ENCODE peak calls at places on chromosomes 16 and 17, in nine cellular contexts. F is H1, K is endothelial cell of umbilical vein, H is HCT116, M is WTC11, Y is GM12878, Z is K562, C is SK-N-SH, P is A549. J is an unnamed sample.
A peak's percentile ranks its signal among the peaks of the same experiment; 100 is the strongest.

GRCh38 chr17:19238167-19238505 is 970 bp downstream of the EPN2 start:
- DNase-seq in C (peak; percentile 64), Z (no peak), H (no peak), M (peak; percentile 38), P (peak; percentile 31), K (peak; percentile 27), Y (no peak), F (peak; percentile 60), J (no peak)

GRCh38 chr16:8644513-8645140 is 23.1 kb downstream of the METTL22 start:
- DNase-seq in F (no peak), M (no peak), C (no peak), K (no peak), H (no peak), P (no peak), Y (no peak), Z (no peak), J (peak; percentile 97)

GRCh38 chr16:8751481-8752311 is 45.7 kb downstream of the TMEM186 start:
- DNase-seq in F (no peak), H (peak; percentile 12), C (no peak), Z (no peak), K (peak; percentile 13), Y (no peak), P (peak; percentile 39), M (no peak), J (no peak)

GRCh38 chr17:29760771-29761682 is 138.3 kb upstream of the CORO6 start:
- DNase-seq in Z (no peak), F (peak; percentile 82), Y (peak; percentile 55), P (peak; percentile 88), K (peak; percentile 89), M (peak; percentile 77), H (no peak), C (peak; percentile 96), J (peak; percentile 93)

GRCh38 chr17:73192219-73192893 is 499 bp upstream of the COG1 start:
- DNase-seq in C (peak; percentile 92), Y (no peak), P (peak; percentile 92), M (peak; percentile 67), F (peak; percentile 77), H (peak; percentile 75), Z (peak; percentile 80), K (peak; percentile 71), J (peak; percentile 80)

GRCh38 chr16:85659805-85660511 is 28.8 kb downstream of the GINS2 start:
- DNase-seq in Y (no peak), K (peak; percentile 70), H (peak; percentile 34), C (peak; percentile 93), M (peak; percentile 90), P (peak; percentile 58), F (peak; percentile 98), Z (peak; percentile 75), J (peak; percentile 80)

GRCh38 chr16:85391175-85391707 is 221.9 kb upstream of the GSE1 start:
- DNase-seq in P (no peak), H (no peak), Z (no peak), M (peak; percentile 3), F (peak; percentile 33), K (no peak), Y (no peak), C (no peak), J (no peak)

GRCh38 chr16:88772871-88773811 is 11.9 kb downstream of the PIEZO1 start:
- DNase-seq in P (no peak), K (no peak), M (no peak), C (no peak), F (no peak), Z (peak; percentile 84), Y (no peak), H (no peak), J (no peak)

GRCh38 chr16:50559342-50559741 is 11.1 kb downstream of the NKD1 start:
- DNase-seq in Z (no peak), P (no peak), C (no peak), H (no peak), K (no peak), F (no peak), M (no peak), Y (no peak), J (no peak)

GRCh38 chr16:70250748-70251650 is 741 bp downstream of the EXOSC6 start:
- DNase-seq in H (no peak), K (peak; percentile 72), Y (no peak), P (peak; percentile 61), M (peak; percentile 57), F (peak; percentile 71), Z (peak; percentile 73), C (peak; percentile 76), J (peak; percentile 79)

GRCh38 chr16:30092373-30093010 is 768 bp upstream of the TBX6 start:
- DNase-seq in C (peak; percentile 94), P (peak; percentile 85), Z (peak; percentile 92), H (peak; percentile 56), K (peak; percentile 94), Y (peak; percentile 93), F (peak; percentile 92), M (peak; percentile 86), J (peak; percentile 97)

GRCh38 chr17:17495448-17496188 is 577 bp downstream of the RASD1 start:
- DNase-seq in H (no peak), C (no peak), P (no peak), Z (no peak), M (peak; percentile 53), Y (no peak), F (peak; percentile 67), K (peak; percentile 64), J (no peak)

GRCh38 chr17:19311421-19312215 is 50.9 kb downstream of the B9D1 start:
- DNase-seq in H (no peak), P (no peak), M (no peak), Z (no peak), Y (no peak), C (no peak), F (no peak), K (peak; percentile 79), J (peak; percentile 74)

GRCh38 chr16:68517606-68518161 is 21.4 kb upstream of the ZFP90 start:
- DNase-seq in Z (no peak), M (no peak), Y (no peak), F (no peak), H (no peak), K (no peak), C (no peak), P (no peak), J (peak; percentile 63)

GRCh38 chr16:86549893-86550190 is 5.2 kb downstream of the MTHFSD start:
- DNase-seq in K (no peak), C (no peak), M (no peak), F (no peak), P (no peak), Z (no peak), H (no peak), Y (no peak), J (no peak)

GRCh38 chr17:18194394-18194793 is 10.8 kb downstream of the ALKBH5 start:
- DNase-seq in H (no peak), C (no peak), M (no peak), Y (no peak), F (no peak), P (no peak), K (no peak), Z (no peak), J (no peak)

GRCh38 chr16:23640669-23640958 is 496 bp downstream of the PALB2 start:
- DNase-seq in Z (peak; percentile 41), M (no peak), F (no peak), Y (no peak), H (no peak), P (no peak), K (no peak), C (peak; percentile 41), J (no peak)

DNA sequence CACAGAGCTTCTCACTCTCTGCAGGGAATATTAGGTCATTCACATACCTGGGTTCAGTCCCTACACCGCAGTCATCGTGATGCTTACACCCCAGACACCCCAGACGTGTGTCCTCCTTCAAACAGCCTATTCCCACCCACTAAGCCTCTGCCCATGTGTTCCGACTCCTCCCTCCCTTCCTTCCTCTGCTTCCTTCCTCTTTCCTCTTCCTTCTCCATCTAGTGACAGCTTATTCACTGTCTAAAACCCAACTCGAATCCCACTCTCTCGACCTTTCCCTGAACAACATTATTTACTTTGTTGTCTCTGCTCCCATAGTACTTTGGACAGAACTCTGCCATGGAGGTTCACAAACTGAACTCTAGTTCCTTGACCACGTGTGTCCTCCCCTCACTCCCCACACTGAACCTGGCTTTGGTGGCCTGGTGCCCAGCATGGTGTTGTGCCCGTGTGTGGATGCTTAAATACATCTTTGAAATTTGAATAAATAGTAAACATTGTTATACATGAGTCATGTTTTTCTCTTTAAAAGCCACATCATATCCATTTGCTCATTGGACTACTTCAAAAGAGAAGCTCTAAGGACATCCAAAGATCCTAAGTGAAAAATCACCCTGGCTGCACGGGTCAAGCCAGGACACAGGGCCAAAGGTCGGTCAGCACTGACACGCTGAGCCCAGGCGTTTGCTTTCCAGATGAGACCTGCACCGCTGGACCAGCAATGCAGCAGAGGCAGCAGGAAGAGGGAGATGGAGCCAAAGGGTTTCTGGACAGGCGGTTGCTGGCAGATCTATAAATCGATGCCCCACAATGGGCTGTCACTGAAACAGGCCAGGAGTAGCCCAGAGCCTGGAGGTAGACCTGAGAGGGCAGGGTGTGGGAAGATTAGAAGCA is 14.1 kb upstream of the G6PC1 start:
- DNase-seq in K (no peak), H (no peak), Z (no peak), P (no peak), Y (no peak), M (no peak), F (no peak), C (no peak), J (no peak)
- TF ChIP-seq MAX in K (no peak), H (no peak), Z (no peak), P (no peak), Y (no peak), M (no peak), F (no peak), C (no peak), J (no peak)

DNA sequence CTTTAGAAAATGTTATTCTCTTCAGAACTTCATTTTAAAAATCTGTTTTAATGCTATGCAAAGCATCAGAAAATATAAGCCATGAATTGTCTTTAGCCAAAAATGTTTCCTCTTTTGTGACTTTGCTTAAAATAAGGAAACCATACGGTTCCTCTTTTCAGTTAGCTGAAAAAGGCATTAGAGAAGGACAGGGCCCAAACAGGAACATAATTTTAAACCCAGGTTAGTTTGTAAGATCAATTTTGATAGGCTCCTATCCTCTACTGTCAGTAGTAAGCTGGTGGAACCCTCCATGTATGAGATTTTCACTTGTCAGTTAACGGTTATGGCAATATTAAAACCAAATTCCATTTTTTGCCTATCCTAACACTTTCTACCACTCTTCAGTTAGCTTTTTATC is 4.3 kb downstream of the EVI2B start:
- DNase-seq in M (no peak), Z (no peak), K (no peak), P (no peak), C (no peak), H (no peak), Y (peak; percentile 65), F (no peak), J (peak; percentile 91)
- TF ChIP-seq MAX in M (no peak), Z (no peak), K (no peak), P (no peak), C (no peak), H (no peak), Y (no peak), F (no peak), J (no peak)

GRCh38 chr17:40173778-40174135 is 3.5 kb upstream of the RAPGEFL1 start:
- DNase-seq in Y (no peak), F (no peak), P (no peak), Z (no peak), C (no peak), K (no peak), M (no peak), H (no peak), J (no peak)
- TF ChIP-seq MAX in Y (no peak), F (no peak), P (no peak), Z (no peak), C (no peak), K (no peak), M (no peak), H (no peak), J (no peak)

DNA sequence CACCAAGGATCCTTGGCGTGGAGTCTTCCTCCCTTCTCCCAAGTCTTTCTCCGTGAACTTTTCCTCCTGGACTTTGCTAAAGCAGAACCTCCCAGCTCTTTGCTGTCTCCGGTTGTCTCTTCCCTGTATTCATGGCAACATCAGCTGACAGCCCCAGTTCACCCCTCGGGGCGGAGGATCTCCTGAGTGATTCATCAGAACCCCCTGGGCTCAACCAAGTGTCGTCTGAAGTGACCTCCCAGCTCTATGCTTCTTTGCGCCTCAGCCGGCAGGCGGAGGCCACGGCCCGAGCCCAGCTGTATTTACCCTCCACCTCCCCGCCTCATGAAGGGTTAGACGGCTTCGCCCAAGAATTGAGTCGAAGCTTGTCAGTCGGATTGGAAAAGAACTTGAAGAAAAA is 943 bp downstream of the CNTROB start:
- DNase-seq in H (no peak), M (peak; percentile 26), P (peak; percentile 71), Z (peak; percentile 83), K (peak; percentile 52), C (no peak), F (peak; percentile 46), Y (no peak), J (peak; percentile 82)
- TF ChIP-seq MAX in H (no peak), M (no peak), P (no peak), Z (peak; percentile 46), K (no peak), C (no peak), F (no peak), Y (no peak), J (no peak)

J was measured in NB4.